ENCODE peak calls at places on chromosomes 4 and X, in nine cellular contexts. O, D, H, L, Q, C, Z, X and W are unnamed samples.

GRCh38 chr4:20266215-20267082 is 14.7 kb downstream of the SLIT2 start:
- DNase-seq in Q (no peak), H (no peak), L (no peak), D (no peak), X (no peak), Z (no peak), O (no peak), C (no peak), W (no peak)

GRCh38 chr4:1207603-1208265 is 35.4 kb upstream of the SPON2 start:
- DNase-seq in L (no peak), Q (no peak), X (no peak), H (no peak), C (no peak), D (peak; percentile 84), O (no peak), Z (peak; percentile 90), W (no peak)

GRCh38 chr4:152095701-152096070 is 334.9 kb upstream of the GATB start:
- DNase-seq in Z (no peak), C (no peak), L (peak; percentile 19), X (no peak), Q (no peak), O (no peak), D (no peak), H (no peak), W (no peak)

GRCh38 chr4:98780926-98781325 is 122.5 kb upstream of the TSPAN5 start:
- DNase-seq in O (no peak), Z (no peak), L (no peak), D (no peak), C (no peak), X (no peak), Q (no peak), H (no peak), W (no peak)

GRCh38 chr4:87949961-87950360 is 25.6 kb upstream of the SPP1 start:
- DNase-seq in X (no peak), Z (no peak), L (peak; percentile 52), C (no peak), Q (no peak), O (no peak), H (no peak), D (no peak), W (no peak)

GRCh38 chr4:88457307-88458090 is 580 bp downstream of the HERC5 start:
- DNase-seq in L (peak; percentile 38), Z (peak; percentile 29), Q (peak; percentile 6), X (no peak), D (peak; percentile 57), C (peak; percentile 43), O (peak; percentile 12), H (peak; percentile 1), W (peak; percentile 66)

GRCh38 chr4:83362492-83363329 is 28.1 kb upstream of the HPSE start:
- DNase-seq in C (peak; percentile 34), X (no peak), O (no peak), Q (no peak), Z (no peak), L (peak; percentile 32), H (no peak), D (no peak), W (no peak)

GRCh38 chr4:123398803-123399637 is 2.4 kb downstream of the SPRY1 start:
- DNase-seq in Z (peak; percentile 35), C (peak; percentile 70), L (peak; percentile 77), X (peak; percentile 53), Q (peak; percentile 12), D (peak; percentile 59), H (peak; percentile 30), O (no peak), W (peak; percentile 79)

GRCh38 chrX:38940547-38940946 is 139.3 kb downstream of the MID1IP1 start:
- DNase-seq in X (no peak), Q (no peak), Z (no peak), O (no peak), D (no peak), C (no peak), L (no peak), H (no peak), W (no peak)

GRCh38 chr4:165971941-165972340 is 98.9 kb downstream of the TLL1 start:
- DNase-seq in L (peak; percentile 87), H (no peak), C (no peak), Q (no peak), Z (no peak), X (no peak), D (no peak), O (no peak), W (no peak)

GRCh38 chrX:41923925-41924693 is 755 bp upstream of the CASK start:
- DNase-seq in X (peak; percentile 23), Q (peak; percentile 22), C (peak; percentile 45), O (no peak), L (peak; percentile 44), Z (peak; percentile 32), D (no peak), H (no peak), W (peak; percentile 8)

GRCh38 chr4:55498051-55498450 is 48.7 kb downstream of the CLOCK start:
- DNase-seq in C (no peak), X (no peak), O (no peak), H (no peak), D (no peak), L (no peak), Q (no peak), Z (no peak), W (no peak)

GRCh38 chr4:10033191-10033881 is 12.0 kb upstream of the SLC2A9 start:
- DNase-seq in D (no peak), L (no peak), X (no peak), H (no peak), Z (peak; percentile 39), C (peak; percentile 27), O (no peak), Q (no peak), W (no peak)

GRCh38 chr4:104015680-104016079 is 295.9 kb upstream of the TACR3 start:
- DNase-seq in X (no peak), L (no peak), H (no peak), C (peak; percentile 53), Q (peak; percentile 28), O (no peak), Z (no peak), D (no peak), W (peak; percentile 47)

GRCh38 chr4:61277785-61278184 is 77.7 kb downstream of the ADGRL3 start:
- DNase-seq in O (no peak), Q (no peak), X (no peak), L (peak; percentile 61), Z (no peak), C (no peak), H (no peak), D (no peak), W (no peak)

GRCh38 chrX:16838202-16839066 is 31.7 kb downstream of the RBBP7 start:
- DNase-seq in Z (peak; percentile 26), Q (no peak), C (no peak), D (no peak), O (no peak), H (no peak), X (no peak), L (peak; percentile 48), W (peak; percentile 16)

GRCh38 chrX:143095311-143095710 is 69.6 kb downstream of the SPANXN4 start:
- DNase-seq in Q (no peak), L (no peak), D (no peak), Z (no peak), C (no peak), H (no peak), O (no peak), X (no peak), W (no peak)

GRCh38 chrX:106894978-106895452 is 8.1 kb downstream of the RIPPLY1 start:
- DNase-seq in Q (peak; percentile 62), D (peak; percentile 33), O (no peak), Z (peak; percentile 35), L (peak; percentile 73), H (no peak), C (no peak), X (no peak), W (no peak)

GRCh38 chr4:1981251-1982055 is 27.3 kb downstream of the NELFA start:
- DNase-seq in O (no peak), H (no peak), L (no peak), Q (peak; percentile 12), X (no peak), D (no peak), C (no peak), Z (peak; percentile 74), W (peak; percentile 63)

GRCh38 chrX:152637649-152638442 is at the start of gene GABRQ:
- DNase-seq in O (no peak), X (no peak), D (no peak), Z (no peak), L (no peak), C (peak; percentile 32), H (no peak), Q (peak; percentile 54), W (peak; percentile 93)

GRCh38 chr4:147340547-147341225 is 140.2 kb upstream of the EDNRA start:
- DNase-seq in X (no peak), O (no peak), H (no peak), Z (no peak), L (peak; percentile 39), Q (peak; percentile 78), C (peak; percentile 52), D (no peak), W (peak; percentile 4)

GRCh38 chr4:153465145-153465544 is 1.0 kb upstream of the TMEM131L start:
- DNase-seq in L (no peak), O (no peak), C (no peak), Q (no peak), D (no peak), Z (no peak), H (no peak), X (no peak), W (no peak)

GRCh38 chrX:134969726-134970125 is 21.1 kb upstream of the SMIM10 start:
- DNase-seq in X (no peak), Q (no peak), Z (no peak), L (no peak), O (no peak), C (no peak), H (no peak), D (no peak), W (no peak)

GRCh38 chrX:103608305-103608963 is 671 bp downstream of the TCEAL3 start:
- DNase-seq in C (peak; percentile 1), X (peak; percentile 13), D (peak; percentile 27), H (no peak), Z (no peak), O (no peak), L (no peak), Q (no peak), W (peak; percentile 11)

GRCh38 chr4:99998062-99998880 is 48.2 kb upstream of the H2AZ1 start:
- DNase-seq in D (no peak), Q (peak; percentile 37), H (no peak), L (peak; percentile 67), C (peak; percentile 37), O (no peak), X (peak; percentile 31), Z (peak; percentile 43), W (peak; percentile 36)

GRCh38 chrX:55007633-55008032 is 7.5 kb downstream of the APEX2 start:
- DNase-seq in Q (no peak), X (no peak), Z (peak; percentile 42), H (no peak), D (peak; percentile 51), L (peak; percentile 53), C (no peak), O (no peak), W (no peak)

GRCh38 chr4:163622351-163623051 is 128.0 kb downstream of the TMA16 start:
- DNase-seq in L (no peak), X (no peak), C (no peak), O (no peak), D (no peak), Z (no peak), Q (no peak), H (no peak), W (no peak)

GRCh38 chr4:119210760-119211159 is 1.8 kb upstream of the USP53 start:
- DNase-seq in O (no peak), H (no peak), Q (no peak), C (no peak), Z (no peak), X (no peak), L (peak; percentile 53), D (no peak), W (no peak)

GRCh38 chr4:3305610-3306371 is 13.0 kb downstream of the RGS12 start:
- DNase-seq in O (no peak), L (no peak), Z (peak; percentile 67), X (no peak), D (no peak), C (no peak), Q (no peak), H (no peak), W (peak; percentile 45)